ENCODE peak calls at places on chromosome 19, in six cellular contexts. X, T, P, K, Z and D are unnamed samples.

GRCh38 chr19:55581828-55582223 is 1.2 kb upstream of the ZNF579 start:
- DNase-seq in P (no peak), K (no peak), T (no peak), Z (no peak), X (peak; percentile 88), D (no peak)

GRCh38 chr19:1057185-1057857 is 9.6 kb upstream of the ARHGAP45 start:
- DNase-seq in T (no peak), X (peak; percentile 58), Z (peak; percentile 70), K (peak; percentile 67), P (no peak), D (no peak)

GRCh38 chr19:14015454-14016035 is 9.4 kb upstream of the RFX1 start:
- DNase-seq in T (no peak), P (no peak), K (no peak), Z (no peak), X (no peak), D (no peak)

GRCh38 chr19:48478339-48479061 is 9.3 kb downstream of the CYTH2 start:
- DNase-seq in X (no peak), K (no peak), Z (no peak), P (no peak), T (no peak), D (no peak)

GRCh38 chr19:35552534-35553384 is 7.3 kb downstream of the TMEM147 start:
- DNase-seq in T (no peak), X (no peak), Z (no peak), P (no peak), K (no peak), D (no peak)

GRCh38 chr19:6826281-6826920 is 53.9 kb downstream of the VAV1 start:
- DNase-seq in K (no peak), P (no peak), X (no peak), T (no peak), Z (no peak), D (no peak)

GRCh38 chr19:55304279-55304978 is 20.6 kb downstream of the BRSK1 start:
- DNase-seq in T (no peak), X (peak; percentile 85), K (peak; percentile 33), Z (peak; percentile 75), P (no peak), D (no peak)

GRCh38 chr19:16113727-16114126 is 2.0 kb downstream of the RAB8A start:
- DNase-seq in T (no peak), Z (no peak), P (no peak), K (no peak), X (no peak), D (no peak)

GRCh38 chr19:40363128-40363527 is 14.6 kb downstream of the PLD3 start:
- DNase-seq in X (no peak), P (no peak), Z (no peak), K (no peak), T (no peak), D (no peak)

GRCh38 chr19:38658462-38659306 is 11.2 kb downstream of the ACTN4 start:
- DNase-seq in X (peak; percentile 99), K (peak; percentile 100), T (no peak), P (peak; percentile 87), Z (peak; percentile 99), D (no peak)

GRCh38 chr19:29942404-29943261 is 594 bp downstream of the URI1 start:
- DNase-seq in Z (peak; percentile 64), T (peak; percentile 71), X (no peak), P (peak; percentile 73), K (peak; percentile 25), D (no peak)

GRCh38 chr19:58181902-58182576 is 822 bp upstream of the ZNF274 start:
- DNase-seq in T (no peak), K (peak; percentile 3), X (peak; percentile 82), Z (peak; percentile 70), P (no peak), D (no peak)

GRCh38 chr19:35757231-35757748 is 461 bp upstream of the HSPB6 start:
- DNase-seq in Z (no peak), P (peak; percentile 97), X (no peak), T (no peak), K (peak; percentile 88), D (peak; percentile 90)

GRCh38 chr19:13130886-13131490 is 12.9 kb downstream of the NACC1 start:
- DNase-seq in T (no peak), X (no peak), P (no peak), K (no peak), Z (no peak), D (no peak)

GRCh38 chr19:8478605-8479004 is 23.8 kb downstream of the PRAM1 start:
- DNase-seq in K (no peak), T (no peak), Z (no peak), P (no peak), X (no peak), D (no peak)

GRCh38 chr19:47186337-47187022 is 44.5 kb downstream of the BBC3 start:
- DNase-seq in T (no peak), X (no peak), Z (no peak), P (no peak), K (no peak), D (no peak)

GRCh38 chr19:29376855-29377354 is 148.9 kb upstream of the VSTM2B start:
- DNase-seq in T (peak; percentile 11), K (no peak), Z (no peak), X (no peak), P (no peak), D (peak; percentile 25)

GRCh38 chr19:13920940-13921744 is 15.1 kb downstream of the CC2D1A start:
- DNase-seq in P (no peak), T (no peak), Z (peak; percentile 49), X (peak; percentile 76), K (peak; percentile 57), D (no peak)

GRCh38 chr19:39498262-39499081 is at the start of gene DLL3:
- DNase-seq in X (no peak), P (no peak), Z (peak; percentile 23), T (no peak), K (no peak), D (no peak)

GRCh38 chr19:4456566-4456842 is 1.1 kb downstream of the UBXN6 start:
- DNase-seq in K (peak; percentile 74), Z (peak; percentile 70), P (peak; percentile 61), T (no peak), X (no peak), D (no peak)

GRCh38 chr19:14394167-14394566 is 12.9 kb downstream of the ADGRE5 start:
- DNase-seq in T (no peak), X (no peak), P (no peak), Z (no peak), K (no peak), D (no peak)

GRCh38 chr19:12769689-12770088 is 5.7 kb downstream of the HOOK2 start:
- DNase-seq in K (no peak), X (no peak), P (no peak), T (peak; percentile 74), Z (peak; percentile 61), D (no peak)

GRCh38 chr19:48737360-48737998 is 2.9 kb downstream of the RASIP1 start:
- DNase-seq in P (no peak), X (peak; percentile 68), Z (no peak), K (no peak), T (no peak), D (no peak)

GRCh38 chr19:19591133-19591825 is 27.2 kb downstream of the PBX4 start:
- DNase-seq in K (peak; percentile 97), T (no peak), P (peak; percentile 67), Z (peak; percentile 98), X (peak; percentile 58), D (no peak)
- TF ChIP-seq CTCF in K (no peak), T (no peak), P (no peak), Z (no peak), X (no peak), D (no peak)

GRCh38 chr19:11556634-11557420 is 2.2 kb downstream of the ELOF1 start:
- DNase-seq in X (no peak), K (no peak), Z (no peak), T (no peak), P (no peak), D (no peak)

GRCh38 chr19:11563530-11563929 is 4.5 kb upstream of the ELOF1 start:
- DNase-seq in T (no peak), X (no peak), Z (no peak), P (no peak), K (no peak), D (no peak)

GRCh38 chr19:11558881-11559828 is at the start of gene ELOF1:
- DNase-seq in Z (peak; percentile 99), P (peak; percentile 98), K (peak; percentile 97), T (peak; percentile 97), X (peak; percentile 97), D (peak; percentile 99)

GRCh38 chr19:11555246-11555645 is 3.8 kb downstream of the ELOF1 start:
- DNase-seq in X (no peak), P (no peak), Z (no peak), K (no peak), T (no peak), D (no peak)

GRCh38 chr19:11560404-11560988 is 1.5 kb upstream of the ELOF1 start:
- DNase-seq in P (no peak), K (peak; percentile 57), T (no peak), Z (peak; percentile 73), X (peak; percentile 73), D (no peak)
- TF ChIP-seq CTCF in P (peak; percentile 38), K (peak; percentile 66), T (peak; percentile 79), Z (peak; percentile 72), X (peak; percentile 51), D (peak; percentile 68)

DNA sequence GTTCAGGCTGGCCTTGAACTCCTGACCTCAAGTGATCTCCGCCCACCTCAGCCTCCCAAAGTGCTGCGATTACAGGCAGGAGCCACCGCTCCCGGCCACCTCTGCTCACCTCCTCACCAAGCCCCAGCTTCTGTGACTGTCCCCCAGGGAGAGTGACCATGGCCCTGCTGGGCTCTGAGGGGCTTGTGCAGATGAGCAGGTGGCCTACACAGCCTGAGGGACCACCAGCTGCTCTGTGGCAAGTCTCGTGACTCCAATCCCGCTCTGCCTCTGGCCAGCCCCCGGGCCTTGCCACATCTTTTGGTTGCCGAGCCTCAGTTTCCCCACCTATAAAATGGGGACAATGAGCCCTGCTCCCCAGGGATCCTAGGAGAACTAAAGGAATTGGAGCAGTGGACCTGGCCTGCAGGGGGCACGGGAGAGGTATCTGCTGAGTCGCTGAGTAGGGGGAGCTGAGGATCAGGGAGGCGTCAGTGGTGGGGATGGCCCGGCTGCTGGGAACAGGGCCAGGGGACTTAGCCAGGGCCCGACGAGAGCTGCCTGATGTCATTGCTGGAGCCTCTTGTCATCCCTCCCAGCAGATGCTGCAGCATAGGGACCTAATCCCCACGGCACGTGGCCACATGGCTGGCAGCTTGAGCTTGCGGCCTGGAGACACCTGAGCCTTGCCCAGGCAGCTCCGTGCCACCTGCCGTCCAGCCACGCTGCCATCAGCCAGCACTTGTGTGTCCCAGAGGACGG is 74.7 kb downstream of the GADD45B start:
- DNase-seq in X (no peak), P (no peak), K (peak; percentile 51), Z (no peak), T (no peak), D (no peak)
- TF ChIP-seq CTCF in X (no peak), P (no peak), K (peak; percentile 23), Z (no peak), T (no peak), D (no peak)

DNA sequence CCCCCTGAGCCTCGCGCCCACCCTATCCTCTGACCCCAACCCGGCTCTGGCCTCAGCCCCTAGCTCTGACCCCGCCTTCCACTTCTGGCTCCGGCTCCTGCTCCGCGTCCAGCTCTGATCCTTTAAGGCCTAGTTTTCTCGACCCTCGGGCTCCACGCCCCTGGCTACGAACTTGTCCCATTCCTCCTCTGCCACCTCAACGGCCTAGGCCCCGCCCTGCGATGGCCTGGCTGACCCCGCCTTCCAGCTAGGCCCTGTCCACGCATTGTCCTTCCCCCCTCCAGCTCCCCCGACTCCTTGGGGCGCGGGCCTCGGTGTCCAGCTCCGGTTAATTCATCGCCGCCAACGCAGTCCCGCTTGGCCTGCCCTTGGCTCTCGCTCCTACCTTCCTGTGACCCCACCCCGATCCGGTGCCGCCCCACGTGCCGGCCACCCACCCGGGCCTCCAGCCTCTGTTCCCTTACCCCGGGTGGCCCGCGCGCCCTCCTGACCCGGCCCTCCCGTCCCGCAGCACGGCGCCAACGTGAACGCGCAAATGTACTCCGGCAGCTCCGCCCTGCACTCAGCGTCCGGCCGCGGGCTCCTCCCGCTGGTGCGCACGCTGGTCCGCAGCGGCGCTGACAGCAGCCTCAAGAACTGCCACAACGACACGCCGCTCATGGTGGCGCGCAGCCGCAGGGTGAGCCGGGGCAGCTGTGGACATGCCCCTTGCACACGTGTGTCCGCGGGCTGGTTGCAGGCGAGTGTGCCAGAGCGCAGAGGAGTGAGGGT is 9.4 kb downstream of the BCL3 start:
- DNase-seq in T (no peak), P (peak; percentile 83), X (no peak), Z (no peak), K (peak; percentile 53), D (no peak)
- TF ChIP-seq CTCF in T (peak; percentile 23), P (no peak), X (no peak), Z (no peak), K (no peak), D (peak; percentile 11)